ENCODE peak calls at places on chromosome 6, in six cellular contexts. I is fibroblast of mammary gland, H is heart left ventricle, S is kidney, R is PC-3, A is body of pancreas. C is an unnamed sample.

GRCh38 chr6:33628401-33628964 is 7.4 kb downstream of the ITPR3 start:
- DNase-seq in I (no peak), H (no peak), S (peak), R (no peak), A (no peak), C (no peak)

GRCh38 chr6:109526905-109527628 is 44.0 kb upstream of the ZBTB24 start:
- DNase-seq in I (peak), H (no peak), S (peak), R (peak), A (peak), C (peak)

GRCh38 chr6:99520855-99521556 is 5.8 kb upstream of the USP45 start:
- DNase-seq in I (peak), H (peak), S (peak), R (peak), A (peak), C (peak)

GRCh38 chr6:17200395-17200794 is 80.8 kb upstream of the RBM24 start:
- DNase-seq in I (no peak), H (no peak), S (no peak), R (no peak), A (no peak), C (no peak)

GRCh38 chr6:93784794-93785757 is 365.7 kb upstream of the EPHA7 start:
- DNase-seq in I (peak), H (no peak), S (no peak), R (peak), A (no peak), C (no peak)

GRCh38 chr6:71375676-71376075 is 87.1 kb downstream of the OGFRL1 start:
- DNase-seq in I (no peak), H (no peak), S (no peak), R (peak), A (peak), C (no peak)

GRCh38 chr6:108113557-108114519 is 39.3 kb upstream of the OSTM1 start:
- DNase-seq in I (peak), H (peak), S (no peak), R (peak), A (peak), C (peak)

GRCh38 chr6:24504642-24505586 is 10.1 kb downstream of the ALDH5A1 start:
- DNase-seq in I (no peak), H (no peak), S (no peak), R (peak), A (no peak), C (no peak)

GRCh38 chr6:151205971-151206600 is 33.7 kb upstream of the AKAP12 start:
- DNase-seq in I (no peak), H (no peak), S (no peak), R (no peak), A (no peak), C (peak)

GRCh38 chr6:158231551-158232444 is 63.6 kb downstream of the GTF2H5 start:
- DNase-seq in I (no peak), H (peak), S (peak), R (peak), A (peak), C (peak)

GRCh38 chr6:63573140-63573898 is 1.0 kb downstream of the LOC128125822 start:
- DNase-seq in I (peak), H (peak), S (peak), R (peak), A (peak), C (peak)

GRCh38 chr6:121008553-121008952 is 325.7 kb downstream of the TBC1D32 start:
- DNase-seq in I (peak), H (no peak), S (no peak), R (no peak), A (no peak), C (no peak)

GRCh38 chr6:105600342-105601293 is 197.7 kb upstream of the PREP start:
- DNase-seq in I (peak), H (no peak), S (no peak), R (peak), A (no peak), C (peak)

GRCh38 chr6:34867484-34867883 is 20.4 kb downstream of the TAF11 start:
- DNase-seq in I (peak), H (no peak), S (no peak), R (peak), A (no peak), C (no peak)
- TF ChIP-seq CTCF in I (peak), H (peak), S (no peak), R (peak), A (no peak), C (no peak)

GRCh38 chr6:41204156-41204555 is 3.2 kb upstream of the TREML2 start:
- DNase-seq in I (no peak), H (no peak), S (no peak), R (no peak), A (no peak), C (no peak)

GRCh38 chr6:41209547-41209951 is 8.6 kb upstream of the TREML2 start:
- DNase-seq in I (no peak), H (no peak), S (no peak), R (no peak), A (no peak), C (no peak)

GRCh38 chr6:41209976-41210375 is 9.0 kb upstream of the TREML2 start:
- DNase-seq in I (no peak), H (no peak), S (no peak), R (no peak), A (no peak), C (no peak)

DNA sequence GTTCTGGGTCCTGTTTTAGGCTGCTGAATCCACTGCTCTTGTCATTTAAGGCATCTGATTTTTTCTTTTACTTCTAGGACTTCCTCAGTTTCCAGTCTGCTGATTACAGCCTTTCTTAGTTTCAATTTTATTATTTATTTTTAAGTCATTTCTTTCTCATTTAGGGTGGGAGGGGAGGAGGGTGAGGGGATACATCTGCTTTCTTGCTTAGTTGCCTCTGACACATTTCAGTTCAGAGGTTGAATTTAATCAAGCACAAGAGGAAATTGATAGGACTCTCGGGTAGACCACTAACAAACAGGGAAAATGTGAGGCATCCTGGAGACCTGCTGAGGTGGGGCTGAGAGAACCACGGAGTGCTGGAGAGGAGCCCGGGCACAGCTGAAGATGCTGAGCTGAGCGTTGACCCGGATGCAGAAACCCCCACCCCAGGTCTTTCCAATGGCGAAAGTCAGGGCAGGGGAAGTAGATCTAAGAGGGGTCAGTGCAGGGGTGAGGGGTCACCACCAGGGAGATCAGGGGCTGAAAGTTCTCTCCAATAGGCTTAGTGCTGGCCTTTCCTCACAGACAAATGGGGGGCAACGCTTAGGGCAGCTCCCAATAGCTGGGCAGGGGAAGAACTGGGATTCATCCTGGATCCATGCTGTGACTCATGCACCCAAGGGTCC is 7.6 kb upstream of the TREML2 start:
- DNase-seq in I (no peak), H (no peak), S (no peak), R (no peak), A (no peak), C (no peak)
- TF ChIP-seq CTCF in I (no peak), H (no peak), S (no peak), R (no peak), A (no peak), C (no peak)

GRCh38 chr6:44222987-44223470 is 366 bp upstream of the SLC29A1 start:
- DNase-seq in I (no peak), H (no peak), S (no peak), R (peak), A (no peak), C (no peak)
- TF ChIP-seq CTCF in I (no peak), H (no peak), S (no peak), R (no peak), A (no peak), C (no peak)

GRCh38 chr6:167119680-167120556 is 3.0 kb upstream of the CCR6 start:
- DNase-seq in I (no peak), H (no peak), S (no peak), R (no peak), A (no peak), C (no peak)
- TF ChIP-seq CTCF in I (no peak), H (no peak), S (no peak), R (peak), A (no peak), C (no peak)

DNA sequence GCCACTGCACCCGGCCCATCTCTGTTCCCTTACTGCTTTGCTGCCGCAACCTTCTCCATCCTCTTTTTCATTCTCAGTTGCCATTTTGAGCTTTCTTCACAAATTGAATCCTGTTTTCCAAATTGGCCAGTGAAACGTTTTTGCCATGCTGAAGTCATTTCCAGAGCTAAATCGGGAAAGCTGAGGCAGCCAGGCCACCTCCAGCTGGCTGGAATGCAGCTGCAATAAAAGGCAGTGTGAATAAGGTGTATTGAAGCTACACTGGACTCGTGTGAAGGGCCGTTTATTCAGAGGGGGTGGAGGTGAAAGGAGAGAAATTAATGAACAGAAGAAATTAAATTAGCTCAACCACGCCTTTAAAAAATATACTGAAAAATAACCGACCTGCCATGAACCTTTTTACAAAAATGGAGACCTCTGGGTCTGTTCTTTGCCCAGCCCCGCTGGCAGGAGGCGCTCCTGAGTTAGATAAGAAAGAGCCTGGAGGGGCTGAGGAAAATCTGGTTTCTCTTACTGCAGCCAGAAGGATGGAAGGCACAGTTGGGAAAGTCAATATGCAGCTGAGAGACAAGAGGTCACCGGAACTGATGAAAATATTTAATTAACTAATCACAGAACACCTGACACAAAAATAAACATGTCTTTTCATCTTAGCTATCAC is 283.9 kb downstream of the FOXC1 start:
- DNase-seq in I (no peak), H (no peak), S (no peak), R (peak), A (no peak), C (no peak)
- TF ChIP-seq CTCF in I (peak), H (no peak), S (no peak), R (peak), A (no peak), C (no peak)

GRCh38 chr6:89161326-89162046 is 15.6 kb downstream of the PM20D2 start:
- DNase-seq in I (peak), H (no peak), S (no peak), R (no peak), A (no peak), C (no peak)
- TF ChIP-seq CTCF in I (no peak), H (no peak), S (no peak), R (no peak), A (no peak), C (no peak)

GRCh38 chr6:102793752-102794151 is 1400.2 kb downstream of the GRIK2 start:
- DNase-seq in I (no peak), H (no peak), S (no peak), R (no peak), A (no peak), C (no peak)

GRCh38 chr6:102799051-102799450 is 1405.5 kb downstream of the GRIK2 start:
- DNase-seq in I (no peak), H (no peak), S (no peak), R (no peak), A (no peak), C (no peak)

GRCh38 chr6:102798631-102799030 is 1405.1 kb downstream of the GRIK2 start:
- DNase-seq in I (no peak), H (no peak), S (no peak), R (no peak), A (no peak), C (no peak)
- TF ChIP-seq CTCF in I (no peak), H (no peak), S (no peak), R (no peak), A (no peak), C (no peak)

GRCh38 chr6:77620290-77620882 is 32.5 kb upstream of the MEI4 start:
- DNase-seq in I (no peak), H (no peak), S (no peak), R (peak), A (peak), C (peak)
- TF ChIP-seq CTCF in I (peak), H (no peak), S (peak), R (peak), A (no peak), C (peak)

C was measured in MCF 10A.